ENCODE peak calls at places on chromosomes 2 and 18, in ten cellular contexts. One of them, this sample, is unnamed.

GRCh38 chr2:68732533-68732932 is 2.1 kb upstream of the ARHGAP25 start:
- DNase-seq in endothelial cell of umbilical vein: no peak
- DNase-seq in lower lobe of right lung: no peak
- DNase-seq in adrenal gland: no peak
- DNase-seq in dorsolateral prefrontal cortex: no peak
- DNase-seq in cardiac muscle cell: no peak
- DNase-seq in trophoblast cell: no peak
- DNase-seq in brain microvascular endothelial cell: no peak
- DNase-seq in WERI-Rb-1: no peak
- DNase-seq in heart right ventricle: no peak
- DNase-seq in this sample: no peak

GRCh38 chr18:45044787-45045186 is 364.1 kb downstream of the SETBP1 start:
- DNase-seq in endothelial cell of umbilical vein: no peak
- DNase-seq in lower lobe of right lung: no peak
- DNase-seq in adrenal gland: no peak
- DNase-seq in dorsolateral prefrontal cortex: no peak
- DNase-seq in cardiac muscle cell: no peak
- DNase-seq in trophoblast cell: no peak
- DNase-seq in brain microvascular endothelial cell: no peak
- DNase-seq in WERI-Rb-1: no peak
- DNase-seq in heart right ventricle: no peak
- DNase-seq in this sample: no peak

GRCh38 chr2:208568203-208568602 is 161.6 kb downstream of the PTH2R start:
- DNase-seq in endothelial cell of umbilical vein: no peak
- DNase-seq in lower lobe of right lung: no peak
- DNase-seq in adrenal gland: no peak
- DNase-seq in dorsolateral prefrontal cortex: no peak
- DNase-seq in cardiac muscle cell: no peak
- DNase-seq in trophoblast cell: no peak
- DNase-seq in brain microvascular endothelial cell: no peak
- DNase-seq in WERI-Rb-1: no peak
- DNase-seq in heart right ventricle: no peak
- DNase-seq in this sample: no peak

GRCh38 chr2:95305341-95306058 is 8.4 kb downstream of the KCNIP3 start:
- DNase-seq in endothelial cell of umbilical vein: no peak
- DNase-seq in lower lobe of right lung: no peak
- DNase-seq in adrenal gland: no peak
- DNase-seq in dorsolateral prefrontal cortex: no peak
- DNase-seq in cardiac muscle cell: peak; percentile 16
- DNase-seq in trophoblast cell: no peak
- DNase-seq in brain microvascular endothelial cell: no peak
- DNase-seq in WERI-Rb-1: no peak
- DNase-seq in heart right ventricle: no peak
- DNase-seq in this sample: no peak

GRCh38 chr18:527136-527535 is 26.6 kb upstream of the COLEC12 start:
- DNase-seq in endothelial cell of umbilical vein: peak; percentile 50
- DNase-seq in lower lobe of right lung: no peak
- DNase-seq in adrenal gland: no peak
- DNase-seq in dorsolateral prefrontal cortex: no peak
- DNase-seq in cardiac muscle cell: peak; percentile 70
- DNase-seq in trophoblast cell: no peak
- DNase-seq in brain microvascular endothelial cell: no peak
- DNase-seq in WERI-Rb-1: no peak
- DNase-seq in heart right ventricle: no peak
- DNase-seq in this sample: no peak

GRCh38 chr18:57542126-57542525 is 44.4 kb downstream of the FECH start:
- DNase-seq in endothelial cell of umbilical vein: no peak
- DNase-seq in lower lobe of right lung: no peak
- DNase-seq in adrenal gland: no peak
- DNase-seq in dorsolateral prefrontal cortex: no peak
- DNase-seq in cardiac muscle cell: peak; percentile 35
- DNase-seq in trophoblast cell: no peak
- DNase-seq in brain microvascular endothelial cell: peak; percentile 48
- DNase-seq in WERI-Rb-1: no peak
- DNase-seq in heart right ventricle: no peak
- DNase-seq in this sample: no peak

GRCh38 chr2:99544608-99545007 is 54.8 kb upstream of the REV1 start:
- DNase-seq in endothelial cell of umbilical vein: no peak
- DNase-seq in lower lobe of right lung: no peak
- DNase-seq in adrenal gland: no peak
- DNase-seq in dorsolateral prefrontal cortex: no peak
- DNase-seq in cardiac muscle cell: no peak
- DNase-seq in trophoblast cell: no peak
- DNase-seq in brain microvascular endothelial cell: no peak
- DNase-seq in WERI-Rb-1: no peak
- DNase-seq in heart right ventricle: no peak
- DNase-seq in this sample: no peak

GRCh38 chr2:190333928-190334327 is 9.5 kb upstream of the INPP1 start:
- DNase-seq in endothelial cell of umbilical vein: peak; percentile 46
- DNase-seq in lower lobe of right lung: no peak
- DNase-seq in adrenal gland: no peak
- DNase-seq in dorsolateral prefrontal cortex: no peak
- DNase-seq in cardiac muscle cell: no peak
- DNase-seq in trophoblast cell: no peak
- DNase-seq in brain microvascular endothelial cell: no peak
- DNase-seq in WERI-Rb-1: no peak
- DNase-seq in heart right ventricle: no peak
- DNase-seq in this sample: no peak

GRCh38 chr2:19299032-19299431 is 59.4 kb downstream of the OSR1 start:
- DNase-seq in endothelial cell of umbilical vein: peak; percentile 11
- DNase-seq in lower lobe of right lung: no peak
- DNase-seq in adrenal gland: no peak
- DNase-seq in dorsolateral prefrontal cortex: no peak
- DNase-seq in cardiac muscle cell: no peak
- DNase-seq in trophoblast cell: no peak
- DNase-seq in brain microvascular endothelial cell: no peak
- DNase-seq in WERI-Rb-1: no peak
- DNase-seq in heart right ventricle: no peak
- DNase-seq in this sample: no peak

GRCh38 chr2:43609304-43609883 is 13.6 kb upstream of the THADA start:
- DNase-seq in endothelial cell of umbilical vein: peak; percentile 48
- DNase-seq in lower lobe of right lung: no peak
- DNase-seq in adrenal gland: peak; percentile 35
- DNase-seq in dorsolateral prefrontal cortex: no peak
- DNase-seq in cardiac muscle cell: peak; percentile 63
- DNase-seq in trophoblast cell: peak; percentile 78
- DNase-seq in brain microvascular endothelial cell: peak; percentile 55
- DNase-seq in WERI-Rb-1: peak; percentile 56
- DNase-seq in heart right ventricle: peak; percentile 40
- DNase-seq in this sample: no peak

GRCh38 chr18:55856191-55856590 is 268.2 kb upstream of the TCF4 start:
- DNase-seq in endothelial cell of umbilical vein: peak; percentile 64
- DNase-seq in lower lobe of right lung: no peak
- DNase-seq in adrenal gland: no peak
- DNase-seq in dorsolateral prefrontal cortex: no peak
- DNase-seq in cardiac muscle cell: peak; percentile 66
- DNase-seq in trophoblast cell: peak; percentile 97
- DNase-seq in brain microvascular endothelial cell: peak; percentile 72
- DNase-seq in WERI-Rb-1: no peak
- DNase-seq in heart right ventricle: no peak
- DNase-seq in this sample: no peak

GRCh38 chr2:77938462-77938861 is 416.3 kb upstream of the LRRTM4 start:
- DNase-seq in endothelial cell of umbilical vein: no peak
- DNase-seq in lower lobe of right lung: no peak
- DNase-seq in adrenal gland: no peak
- DNase-seq in dorsolateral prefrontal cortex: no peak
- DNase-seq in cardiac muscle cell: no peak
- DNase-seq in trophoblast cell: no peak
- DNase-seq in brain microvascular endothelial cell: no peak
- DNase-seq in WERI-Rb-1: no peak
- DNase-seq in heart right ventricle: no peak
- DNase-seq in this sample: no peak

GRCh38 chr2:28088970-28089369 is 198.4 kb downstream of the BABAM2 start:
- DNase-seq in endothelial cell of umbilical vein: no peak
- DNase-seq in lower lobe of right lung: no peak
- DNase-seq in adrenal gland: no peak
- DNase-seq in dorsolateral prefrontal cortex: no peak
- DNase-seq in cardiac muscle cell: no peak
- DNase-seq in trophoblast cell: peak; percentile 26
- DNase-seq in brain microvascular endothelial cell: peak; percentile 44
- DNase-seq in WERI-Rb-1: no peak
- DNase-seq in heart right ventricle: no peak
- DNase-seq in this sample: no peak

GRCh38 chr2:32882911-32883810 is 63.6 kb upstream of the LTBP1 start:
- DNase-seq in endothelial cell of umbilical vein: no peak
- DNase-seq in lower lobe of right lung: no peak
- DNase-seq in adrenal gland: no peak
- DNase-seq in dorsolateral prefrontal cortex: no peak
- DNase-seq in cardiac muscle cell: peak; percentile 29
- DNase-seq in trophoblast cell: no peak
- DNase-seq in brain microvascular endothelial cell: no peak
- DNase-seq in WERI-Rb-1: no peak
- DNase-seq in heart right ventricle: no peak
- DNase-seq in this sample: no peak

GRCh38 chr2:237600205-237600846 is 9.8 kb upstream of the RAB17 start:
- DNase-seq in endothelial cell of umbilical vein: peak; percentile 53
- DNase-seq in lower lobe of right lung: no peak
- DNase-seq in adrenal gland: peak; percentile 45
- DNase-seq in dorsolateral prefrontal cortex: no peak
- DNase-seq in cardiac muscle cell: peak; percentile 78
- DNase-seq in trophoblast cell: no peak
- DNase-seq in brain microvascular endothelial cell: peak; percentile 45
- DNase-seq in WERI-Rb-1: peak; percentile 44
- DNase-seq in heart right ventricle: peak; percentile 76
- DNase-seq in this sample: no peak

GRCh38 chr2:26961603-26962184 is 8.7 kb upstream of the MAPRE3 start:
- DNase-seq in endothelial cell of umbilical vein: peak; percentile 87
- DNase-seq in lower lobe of right lung: peak; percentile 81
- DNase-seq in adrenal gland: peak; percentile 83
- DNase-seq in dorsolateral prefrontal cortex: peak; percentile 83
- DNase-seq in cardiac muscle cell: peak; percentile 84
- DNase-seq in trophoblast cell: peak; percentile 96
- DNase-seq in brain microvascular endothelial cell: peak; percentile 75
- DNase-seq in WERI-Rb-1: peak; percentile 90
- DNase-seq in heart right ventricle: peak; percentile 75
- DNase-seq in this sample: peak; percentile 65

GRCh38 chr2:113692698-113693428 is 63.6 kb downstream of the SLC35F5 start:
- DNase-seq in endothelial cell of umbilical vein: no peak
- DNase-seq in lower lobe of right lung: no peak
- DNase-seq in adrenal gland: no peak
- DNase-seq in dorsolateral prefrontal cortex: no peak
- DNase-seq in cardiac muscle cell: no peak
- DNase-seq in trophoblast cell: no peak
- DNase-seq in brain microvascular endothelial cell: no peak
- DNase-seq in WERI-Rb-1: no peak
- DNase-seq in heart right ventricle: no peak
- DNase-seq in this sample: no peak

GRCh38 chr2:74010087-74010541 is 25.4 kb downstream of the TET3 start:
- DNase-seq in endothelial cell of umbilical vein: no peak
- DNase-seq in lower lobe of right lung: peak; percentile 80
- DNase-seq in adrenal gland: no peak
- DNase-seq in dorsolateral prefrontal cortex: no peak
- DNase-seq in cardiac muscle cell: peak; percentile 72
- DNase-seq in trophoblast cell: peak; percentile 95
- DNase-seq in brain microvascular endothelial cell: no peak
- DNase-seq in WERI-Rb-1: peak; percentile 6
- DNase-seq in heart right ventricle: peak; percentile 41
- DNase-seq in this sample: no peak

GRCh38 chr2:142112648-142113278 is 18.1 kb downstream of the LRP1B start:
- DNase-seq in endothelial cell of umbilical vein: peak; percentile 55
- DNase-seq in lower lobe of right lung: no peak
- DNase-seq in adrenal gland: peak; percentile 70
- DNase-seq in dorsolateral prefrontal cortex: no peak
- DNase-seq in cardiac muscle cell: peak; percentile 82
- DNase-seq in trophoblast cell: no peak
- DNase-seq in brain microvascular endothelial cell: peak; percentile 85
- DNase-seq in WERI-Rb-1: no peak
- DNase-seq in heart right ventricle: no peak
- DNase-seq in this sample: no peak

GRCh38 chr2:136801628-136802027 is 36.3 kb downstream of the THSD7B start:
- DNase-seq in endothelial cell of umbilical vein: no peak
- DNase-seq in lower lobe of right lung: no peak
- DNase-seq in adrenal gland: no peak
- DNase-seq in dorsolateral prefrontal cortex: no peak
- DNase-seq in cardiac muscle cell: no peak
- DNase-seq in trophoblast cell: no peak
- DNase-seq in brain microvascular endothelial cell: no peak
- DNase-seq in WERI-Rb-1: no peak
- DNase-seq in heart right ventricle: no peak
- DNase-seq in this sample: no peak
- H3K27me3 ChIP-seq in endothelial cell of umbilical vein: no peaks in the 10 kb centered on the region
- H3K27me3 ChIP-seq in lower lobe of right lung: no peaks in the 10 kb centered on the region
- H3K27me3 ChIP-seq in adrenal gland: no peaks in the 10 kb centered on the region
- H3K27me3 ChIP-seq in dorsolateral prefrontal cortex: no peaks in the 10 kb centered on the region
- H3K27me3 ChIP-seq in cardiac muscle cell: no peaks in the 10 kb centered on the region
- H3K27me3 ChIP-seq in trophoblast cell: no peaks in the 10 kb centered on the region
- H3K27me3 ChIP-seq in brain microvascular endothelial cell: no peaks in the 10 kb centered on the region
- H3K27me3 ChIP-seq in WERI-Rb-1: no peaks in the 10 kb centered on the region
- H3K27me3 ChIP-seq in heart right ventricle: no peaks in the 10 kb centered on the region
- H3K27me3 ChIP-seq in this sample: no peaks in the 10 kb centered on the region

DNA sequence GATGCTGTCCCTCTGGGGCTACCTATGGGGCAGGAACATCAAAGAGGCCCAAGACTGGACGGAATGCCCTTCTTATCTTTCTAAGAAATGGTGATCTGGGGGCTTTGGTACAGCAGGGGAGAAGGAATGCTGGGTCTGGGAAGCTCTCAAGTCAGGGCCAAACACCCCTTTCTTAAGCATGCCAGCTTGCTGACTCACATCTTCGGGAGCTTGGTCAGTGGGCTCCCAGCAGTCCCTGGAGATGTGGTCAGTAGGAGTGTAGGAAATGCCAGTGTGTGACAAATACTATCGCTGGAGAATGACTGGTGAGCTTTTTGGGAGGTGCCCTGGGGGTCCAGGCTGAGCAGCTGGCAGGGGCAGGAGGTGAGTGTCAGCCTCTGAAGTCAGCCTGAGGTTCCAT is 105.0 kb upstream of the CDC42EP3 start:
- DNase-seq in endothelial cell of umbilical vein: peak; percentile 58
- DNase-seq in lower lobe of right lung: no peak
- DNase-seq in adrenal gland: no peak
- DNase-seq in dorsolateral prefrontal cortex: no peak
- DNase-seq in cardiac muscle cell: peak; percentile 88
- DNase-seq in trophoblast cell: peak; percentile 27
- DNase-seq in brain microvascular endothelial cell: peak; percentile 79
- DNase-seq in WERI-Rb-1: no peak
- DNase-seq in heart right ventricle: no peak
- DNase-seq in this sample: no peak
- H3K4me3 ChIP-seq in endothelial cell of umbilical vein: no peak overlapping the region
- H3K4me3 ChIP-seq in lower lobe of right lung: no peak overlapping the region
- H3K4me3 ChIP-seq in adrenal gland: no peak overlapping the region
- H3K4me3 ChIP-seq in dorsolateral prefrontal cortex: no peak overlapping the region
- H3K4me3 ChIP-seq in cardiac muscle cell: no peak overlapping the region
- H3K4me3 ChIP-seq in trophoblast cell: no peak overlapping the region
- H3K4me3 ChIP-seq in brain microvascular endothelial cell: no peak overlapping the region
- H3K4me3 ChIP-seq in WERI-Rb-1: no peak overlapping the region
- H3K4me3 ChIP-seq in heart right ventricle: no peak overlapping the region
- H3K4me3 ChIP-seq in this sample: no peak overlapping the region

GRCh38 chr18:79005653-79006052 is 26.0 kb downstream of the SALL3 start:
- DNase-seq in endothelial cell of umbilical vein: no peak
- DNase-seq in lower lobe of right lung: no peak
- DNase-seq in adrenal gland: no peak
- DNase-seq in dorsolateral prefrontal cortex: no peak
- DNase-seq in cardiac muscle cell: no peak
- DNase-seq in trophoblast cell: no peak
- DNase-seq in brain microvascular endothelial cell: no peak
- DNase-seq in WERI-Rb-1: no peak
- DNase-seq in heart right ventricle: no peak
- DNase-seq in this sample: no peak
- H3K27me3 ChIP-seq in endothelial cell of umbilical vein: no peaks in the 10 kb centered on the region
- H3K27me3 ChIP-seq in lower lobe of right lung: peaks cover 15% of the 10 kb centered on the region
- H3K27me3 ChIP-seq in adrenal gland: peaks cover 6% of the 10 kb centered on the region
- H3K27me3 ChIP-seq in dorsolateral prefrontal cortex: peaks cover 16% of the 10 kb centered on the region
- H3K27me3 ChIP-seq in cardiac muscle cell: no peaks in the 10 kb centered on the region
- H3K27me3 ChIP-seq in trophoblast cell: no peaks in the 10 kb centered on the region
- H3K27me3 ChIP-seq in brain microvascular endothelial cell: no peaks in the 10 kb centered on the region
- H3K27me3 ChIP-seq in WERI-Rb-1: no peaks in the 10 kb centered on the region
- H3K27me3 ChIP-seq in heart right ventricle: no peaks in the 10 kb centered on the region
- H3K27me3 ChIP-seq in this sample: peaks cover 4% of the 10 kb centered on the region

GRCh38 chr18:33201509-33201926 is 239.0 kb downstream of the CCDC178 start:
- DNase-seq in endothelial cell of umbilical vein: peak; percentile 75
- DNase-seq in lower lobe of right lung: no peak
- DNase-seq in adrenal gland: no peak
- DNase-seq in dorsolateral prefrontal cortex: no peak
- DNase-seq in cardiac muscle cell: peak; percentile 30
- DNase-seq in trophoblast cell: peak; percentile 5
- DNase-seq in brain microvascular endothelial cell: peak; percentile 2
- DNase-seq in WERI-Rb-1: peak; percentile 25
- DNase-seq in heart right ventricle: no peak
- DNase-seq in this sample: no peak
- H3K4me3 ChIP-seq in endothelial cell of umbilical vein: peak overlapping the region; percentile 12
- H3K4me3 ChIP-seq in lower lobe of right lung: no peak overlapping the region
- H3K4me3 ChIP-seq in adrenal gland: no peak overlapping the region
- H3K4me3 ChIP-seq in dorsolateral prefrontal cortex: no peak overlapping the region
- H3K4me3 ChIP-seq in cardiac muscle cell: no peak overlapping the region
- H3K4me3 ChIP-seq in trophoblast cell: no peak overlapping the region
- H3K4me3 ChIP-seq in brain microvascular endothelial cell: peak overlapping the region; percentile 29
- H3K4me3 ChIP-seq in WERI-Rb-1: no peak overlapping the region
- H3K4me3 ChIP-seq in heart right ventricle: no peak overlapping the region
- H3K4me3 ChIP-seq in this sample: no peak overlapping the region

This sample was measured in effector memory CD4-positive, alpha-beta T cell.